ENCODE peak calls at places on chromosomes 13 and 19, in seven cellular contexts. S is thoracic aorta; P is adipocyte; E is fibroblast of lung; Y is AG04449; A is naive thymus-derived CD4-positive, alpha-beta T cell; N is HAP-1. C is an unnamed sample.

GRCh38 chr13:42078113-42078769 is 29.8 kb downstream of the DGKH start:
- DNase-seq in Y (no peak), A (no peak), N (no peak), S (no peak), P (no peak), E (no peak), C (no peak)

GRCh38 chr13:23985846-23986245 is 88.5 kb upstream of the C1QTNF9B start:
- DNase-seq in E (no peak), P (no peak), N (no peak), A (no peak), Y (no peak), S (no peak), C (no peak)

GRCh38 chr19:44905437-44906160 is at the start of gene APOE:
- DNase-seq in S (no peak), Y (no peak), P (peak), E (no peak), N (peak), A (no peak), C (peak)

GRCh38 chr13:30816733-30817132 is 81.4 kb downstream of the ALOX5AP start:
- DNase-seq in P (no peak), N (no peak), E (no peak), A (no peak), Y (no peak), S (no peak), C (no peak)

GRCh38 chr19:31096930-31097329 is 252.3 kb downstream of the TSHZ3 start:
- DNase-seq in S (no peak), N (no peak), A (no peak), P (no peak), Y (no peak), E (no peak), C (no peak)

GRCh38 chr19:30149300-30149699 is 207.3 kb downstream of the URI1 start:
- DNase-seq in Y (no peak), P (no peak), E (no peak), N (no peak), A (no peak), S (no peak), C (no peak)

GRCh38 chr19:44530777-44531176 is 1.3 kb upstream of the CEACAM20 start:
- DNase-seq in Y (no peak), P (no peak), S (no peak), N (no peak), A (no peak), E (peak), C (no peak)

GRCh38 chr13:49347650-49348385 is 96.0 kb downstream of the CAB39L start:
- DNase-seq in A (no peak), S (no peak), P (no peak), Y (no peak), N (no peak), E (no peak), C (no peak)

GRCh38 chr13:88068975-88069374 is 397.8 kb downstream of the SLITRK5 start:
- DNase-seq in E (no peak), Y (no peak), P (no peak), N (peak), S (no peak), A (no peak), C (no peak)

GRCh38 chr13:21075303-21076264 is 14.2 kb upstream of the LATS2 start:
- DNase-seq in S (no peak), E (peak), P (peak), Y (no peak), N (peak), A (no peak), C (peak)

GRCh38 chr13:21074601-21075302 is 13.4 kb upstream of the LATS2 start:
- DNase-seq in E (no peak), N (no peak), Y (no peak), P (no peak), S (no peak), A (no peak), C (no peak)

GRCh38 chr13:21077360-21078353 is 16.3 kb upstream of the LATS2 start:
- DNase-seq in Y (no peak), A (no peak), N (no peak), P (no peak), S (no peak), E (no peak), C (no peak)

GRCh38 chr13:21078501-21078900 is 17.1 kb upstream of the LATS2 start:
- DNase-seq in N (no peak), E (no peak), S (no peak), Y (no peak), P (peak), A (no peak), C (peak)

GRCh38 chr13:21076265-21076653 is 14.9 kb upstream of the LATS2 start:
- DNase-seq in P (no peak), Y (no peak), N (peak), E (no peak), A (no peak), S (no peak), C (no peak)
- H3K4me3 ChIP-seq in P (no peak), Y (no peak), N (no peak), E (no peak), A (no peak), S (peak), C (no peak)

GRCh38 chr19:18577365-18577914 is 5.8 kb downstream of the UBA52 start:
- DNase-seq in P (no peak), Y (no peak), S (no peak), A (no peak), E (no peak), N (no peak), C (no peak)

GRCh38 chr19:18580311-18580710 is 8.3 kb upstream of the REX1BD start:
- DNase-seq in E (no peak), S (no peak), N (no peak), A (no peak), Y (no peak), P (no peak), C (no peak)

GRCh38 chr19:18574691-18575291 is 3.1 kb downstream of the UBA52 start:
- DNase-seq in Y (no peak), A (no peak), E (no peak), N (no peak), S (no peak), P (no peak), C (no peak)

GRCh38 chr19:18571564-18572344 is at the start of gene UBA52:
- DNase-seq in Y (peak), S (peak), A (peak), E (peak), N (peak), P (peak), C (peak)

GRCh38 chr19:18576383-18576782 is 4.7 kb downstream of the UBA52 start:
- DNase-seq in A (no peak), S (no peak), N (no peak), E (no peak), Y (no peak), P (no peak), C (no peak)
- H3K4me3 ChIP-seq in A (no peak), S (no peak), N (no peak), E (no peak), Y (no peak), P (no peak), C (no peak)

GRCh38 chr19:38891791-38892190 is 7.6 kb downstream of the SIRT2 start:
- DNase-seq in Y (no peak), E (no peak), N (no peak), S (no peak), P (no peak), A (no peak), C (no peak)

GRCh38 chr19:38898788-38899446 is 501 bp downstream of the SIRT2 start:
- DNase-seq in P (no peak), N (peak), A (no peak), E (peak), Y (no peak), S (no peak), C (peak)

GRCh38 chr19:38893341-38893771 is 6.1 kb downstream of the SIRT2 start:
- DNase-seq in P (no peak), Y (no peak), A (no peak), N (no peak), E (no peak), S (no peak), C (no peak)

GRCh38 chr19:38892841-38893240 is 6.6 kb downstream of the SIRT2 start:
- DNase-seq in Y (no peak), N (no peak), E (no peak), A (no peak), S (no peak), P (no peak), C (no peak)

GRCh38 chr19:38894968-38895367 is 4.5 kb downstream of the SIRT2 start:
- DNase-seq in A (no peak), N (no peak), S (no peak), E (no peak), P (no peak), Y (no peak), C (no peak)
- H3K4me3 ChIP-seq in A (no peak), N (no peak), S (no peak), E (no peak), P (no peak), Y (no peak), C (no peak)

DNA sequence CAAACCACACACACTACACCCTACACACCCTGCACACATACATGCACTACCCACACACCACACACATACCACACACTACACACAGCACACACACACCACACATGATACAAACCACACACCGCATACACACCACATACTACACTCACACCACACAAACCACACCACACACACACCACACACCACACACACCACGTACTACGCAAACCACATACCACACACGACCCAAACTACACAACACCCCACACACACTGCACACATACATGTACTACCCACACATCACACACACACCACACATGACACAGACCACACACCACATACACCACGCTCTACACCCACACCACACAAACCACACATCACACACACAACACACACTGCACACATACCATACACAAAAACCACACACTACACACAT is 6.6 kb downstream of the MAG start:
- DNase-seq in N (no peak), S (no peak), P (no peak), E (no peak), Y (no peak), A (no peak), C (no peak)
- H3K4me3 ChIP-seq in N (no peak), S (no peak), P (no peak), E (no peak), Y (no peak), A (no peak), C (no peak)

C was measured in fibroblast of villous mesenchyme.